ENCODE peak calls at places on chromosome 4, in eight cellular contexts. K is endothelial cell, F is cardiac fibroblast, A is neural progenitor cell, H is astrocyte of the spinal cord, W is WTC11, Z is stomach, D is GM20000. Q is an unnamed sample.

GRCh38 chr4:109072595-109072994 is 229.9 kb downstream of the COL25A1 start:
- DNase-seq in W (no peak), D (no peak), A (no peak), F (peak; percentile 91), K (no peak), H (peak; percentile 76), Z (no peak), Q (no peak)

GRCh38 chr4:102809190-102809589 is 18.2 kb downstream of the UBE2D3 start:
- DNase-seq in K (no peak), A (no peak), H (no peak), F (peak; percentile 46), D (no peak), W (no peak), Z (no peak), Q (no peak)

GRCh38 chr4:152691761-152692160 is 12.0 kb upstream of the TMEM154 start:
- DNase-seq in H (no peak), W (no peak), Z (no peak), F (no peak), K (no peak), D (no peak), A (no peak), Q (no peak)

GRCh38 chr4:154345359-154345758 is 146.2 kb downstream of the DCHS2 start:
- DNase-seq in W (no peak), H (no peak), F (no peak), D (no peak), K (no peak), A (no peak), Z (no peak), Q (no peak)

GRCh38 chr4:7324651-7325121 is 110.0 kb downstream of the PSAPL1 start:
- DNase-seq in W (no peak), H (no peak), F (no peak), Z (no peak), K (no peak), D (no peak), A (peak; percentile 48), Q (no peak)

GRCh38 chr4:122798101-122798500 is 28.5 kb upstream of the FGF2 start:
- DNase-seq in A (peak; percentile 24), W (peak; percentile 41), H (peak; percentile 92), K (no peak), F (peak; percentile 94), D (no peak), Z (no peak), Q (no peak)

GRCh38 chr4:29311231-29311630 is 1408.9 kb upstream of the PCDH7 start:
- DNase-seq in Z (no peak), W (no peak), H (peak; percentile 57), A (no peak), D (no peak), K (no peak), F (peak; percentile 40), Q (no peak)

GRCh38 chr4:94758141-94758699 is 465 bp downstream of the BMPR1B start:
- DNase-seq in Z (no peak), D (no peak), W (peak; percentile 74), F (peak; percentile 30), A (peak; percentile 80), K (peak; percentile 61), H (peak; percentile 50), Q (peak; percentile 72)

GRCh38 chr4:185898413-185898812 is 86.4 kb upstream of the SORBS2 start:
- DNase-seq in D (no peak), H (no peak), F (no peak), Z (no peak), K (no peak), A (no peak), W (no peak), Q (no peak)

GRCh38 chr4:109332926-109333464 is 30.5 kb upstream of the COL25A1 start:
- DNase-seq in W (peak; percentile 80), Z (no peak), D (no peak), A (peak; percentile 56), K (peak; percentile 56), H (no peak), F (peak; percentile 2), Q (peak; percentile 35)

GRCh38 chr4:149723065-149723464 is 92.6 kb downstream of the IQCM start:
- DNase-seq in F (no peak), H (no peak), W (no peak), Z (no peak), D (no peak), K (no peak), A (no peak), Q (no peak)

GRCh38 chr4:3497554-3498389 is 34.5 kb downstream of the LRPAP1 start:
- DNase-seq in H (no peak), Z (no peak), W (no peak), A (no peak), K (no peak), F (no peak), D (no peak), Q (no peak)

GRCh38 chr4:76246852-76247251 is 4.7 kb upstream of the FAM47E start:
- DNase-seq in D (no peak), Z (no peak), H (no peak), W (no peak), K (no peak), F (no peak), A (no peak), Q (no peak)

GRCh38 chr4:76250962-76251361 is 559 bp upstream of the FAM47E start:
- DNase-seq in A (no peak), K (no peak), F (peak; percentile 12), W (no peak), H (no peak), Z (no peak), D (peak; percentile 23), Q (no peak)

GRCh38 chr4:76251448-76252270 is at the start of gene FAM47E:
- DNase-seq in H (peak; percentile 46), D (peak; percentile 58), A (peak; percentile 94), K (peak; percentile 87), W (peak; percentile 96), F (peak; percentile 19), Z (peak; percentile 88), Q (peak; percentile 91)

GRCh38 chr4:76240236-76240635 is 11.3 kb upstream of the FAM47E start:
- DNase-seq in Z (no peak), K (no peak), F (no peak), H (no peak), D (no peak), W (no peak), A (no peak), Q (no peak)

DNA sequence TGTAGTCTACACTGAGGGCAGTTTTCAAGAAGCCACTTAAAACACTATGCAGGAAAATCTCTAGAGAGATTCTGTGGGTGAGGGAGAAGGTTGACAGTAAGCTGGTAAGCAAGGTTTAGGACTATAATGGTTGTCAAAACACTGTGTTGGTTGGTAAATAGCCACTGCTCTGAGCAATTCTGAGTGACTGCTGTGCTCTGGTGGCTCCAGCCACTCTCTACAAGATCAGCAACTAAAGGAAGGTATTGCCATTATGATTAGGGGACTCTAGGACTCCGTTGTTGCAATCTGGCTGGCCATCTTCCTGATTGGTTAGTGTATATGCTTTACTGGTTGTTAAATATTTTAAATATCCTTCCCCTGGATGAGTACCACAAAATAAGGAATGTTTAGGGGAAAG is 5.5 kb upstream of the FAM47E start:
- DNase-seq in W (no peak), D (no peak), A (no peak), H (no peak), K (no peak), F (no peak), Z (no peak), Q (no peak)
- TF ChIP-seq CTCF in W (no peak), D (no peak), A (no peak), H (no peak), K (no peak), F (no peak), Z (no peak), Q (no peak)

GRCh38 chr4:10015140-10015753 is 6.0 kb downstream of the SLC2A9 start:
- DNase-seq in H (peak; percentile 10), A (peak; percentile 72), D (peak; percentile 41), K (peak; percentile 67), W (peak; percentile 73), F (peak; percentile 79), Z (peak; percentile 64), Q (peak; percentile 51)

GRCh38 chr4:10019521-10020051 is 1.7 kb downstream of the SLC2A9 start:
- DNase-seq in A (no peak), W (no peak), K (no peak), Z (no peak), F (no peak), D (no peak), H (no peak), Q (no peak)

GRCh38 chr4:10018818-10019438 is 2.4 kb downstream of the SLC2A9 start:
- DNase-seq in F (peak; percentile 98), A (peak; percentile 89), W (peak; percentile 96), K (peak; percentile 95), D (peak; percentile 93), H (peak; percentile 94), Z (peak; percentile 95), Q (peak; percentile 87)

GRCh38 chr4:10016169-10016568 is 5.1 kb downstream of the SLC2A9 start:
- DNase-seq in F (no peak), W (no peak), D (no peak), Z (no peak), K (no peak), H (no peak), A (no peak), Q (no peak)

GRCh38 chr4:10017037-10017893 is 4.0 kb downstream of the SLC2A9 start:
- DNase-seq in Z (no peak), D (no peak), F (no peak), H (no peak), K (no peak), W (no peak), A (no peak), Q (no peak)
- TF ChIP-seq CTCF in Z (no peak), D (no peak), F (no peak), H (no peak), K (no peak), W (no peak), A (no peak), Q (no peak)

GRCh38 chr4:36392049-36392448 is 110.6 kb downstream of the DTHD1 start:
- DNase-seq in H (peak; percentile 16), D (no peak), K (no peak), W (no peak), A (no peak), F (no peak), Z (no peak), Q (no peak)

GRCh38 chr4:36385951-36386561 is 104.6 kb downstream of the DTHD1 start:
- DNase-seq in Z (no peak), K (peak; percentile 4), A (no peak), H (no peak), D (peak; percentile 50), F (no peak), W (no peak), Q (no peak)

GRCh38 chr4:36388710-36389109 is 107.3 kb downstream of the DTHD1 start:
- DNase-seq in F (no peak), K (no peak), D (no peak), A (peak; percentile 21), H (no peak), Z (no peak), W (no peak), Q (no peak)

GRCh38 chr4:36386691-36387090 is 105.3 kb downstream of the DTHD1 start:
- DNase-seq in F (no peak), D (no peak), K (no peak), W (no peak), H (no peak), Z (no peak), A (no peak), Q (no peak)
- TF ChIP-seq CTCF in F (no peak), D (no peak), K (no peak), W (no peak), H (no peak), Z (no peak), A (peak; percentile 4), Q (no peak)

DNA sequence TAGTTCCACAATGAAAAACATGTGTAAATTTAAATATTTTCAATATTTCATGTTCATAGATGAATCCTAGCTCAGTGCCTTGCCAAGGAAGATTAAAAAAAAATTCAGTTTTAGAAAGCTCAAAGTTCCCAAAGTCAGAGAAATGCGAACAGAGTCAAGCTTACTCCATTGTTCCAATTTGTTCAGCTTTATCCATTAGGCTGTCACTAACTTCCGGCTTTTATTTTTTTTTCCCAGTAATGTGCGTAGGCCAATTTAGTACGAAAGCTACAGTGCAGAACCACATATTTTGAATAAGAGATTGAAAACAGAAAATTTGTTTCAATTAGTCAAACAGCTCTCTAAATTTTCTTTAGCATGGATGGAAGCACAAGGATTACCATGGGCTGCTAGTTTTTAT is 23.1 kb upstream of the KLHL2 start:
- DNase-seq in W (no peak), Z (no peak), K (no peak), H (no peak), A (no peak), F (no peak), D (no peak), Q (no peak)
- TF ChIP-seq CTCF in W (no peak), Z (no peak), K (no peak), H (no peak), A (no peak), F (no peak), D (no peak), Q (no peak)

Q was measured in glutamatergic neuron.